ENCODE peak calls at places on chromosome 10, in nine cellular contexts. X is CD8-positive, alpha-beta T cell; Y is upper lobe of left lung; E is BJ; C is fibroblast of the aortic adventitia; J is AG10803; A is astrocyte of the spinal cord; D is MM.1S; H is cardiac fibroblast. O is an unnamed sample.

GRCh38 chr10:129759214-129760002 is 204.7 kb downstream of the EBF3 start:
- DNase-seq in X (no peak), D (no peak), H (no peak), Y (peak), E (no peak), C (no peak), A (no peak), J (no peak), O (no peak)

GRCh38 chr10:13743101-13743693 is 156.4 kb downstream of the PRPF18 start:
- DNase-seq in C (no peak), J (no peak), E (no peak), X (no peak), H (no peak), A (peak), D (peak), Y (no peak), O (no peak)

GRCh38 chr10:101818119-101818957 is at the start of gene OGA:
- DNase-seq in H (peak), D (peak), A (peak), C (peak), J (peak), Y (peak), X (peak), E (peak), O (peak)

GRCh38 chr10:55426138-55426537 is 625.1 kb upstream of the PCDH15 start:
- DNase-seq in H (no peak), A (no peak), D (no peak), C (no peak), X (no peak), E (no peak), J (no peak), Y (peak), O (no peak)

GRCh38 chr10:3136763-3137611 is 35.6 kb downstream of the PITRM1 start:
- DNase-seq in Y (no peak), J (peak), C (peak), E (no peak), D (no peak), X (no peak), H (peak), A (peak), O (peak)

GRCh38 chr10:130615463-130615862 is 479.3 kb downstream of the GLRX3 start:
- DNase-seq in C (no peak), X (no peak), E (no peak), H (no peak), A (no peak), J (no peak), Y (no peak), D (no peak), O (no peak)

GRCh38 chr10:507355-507699 is 182.1 kb downstream of the DIP2C start:
- DNase-seq in E (no peak), A (no peak), Y (no peak), H (no peak), C (no peak), D (no peak), J (no peak), X (no peak), O (no peak)

GRCh38 chr10:26858707-26859034 is 2.1 kb downstream of the ABI1 start:
- DNase-seq in Y (no peak), D (peak), A (no peak), H (peak), E (no peak), J (no peak), X (no peak), C (peak), O (peak)

GRCh38 chr10:121330528-121330927 is 267.7 kb downstream of the FGFR2 start:
- DNase-seq in D (no peak), H (no peak), C (no peak), E (no peak), Y (no peak), J (no peak), X (no peak), A (no peak), O (no peak)
- H3K4me3 ChIP-seq in D (no peak), H (no peak), C (no peak), E (no peak), Y (no peak), J (no peak), X (no peak), A (no peak), O (no peak)

GRCh38 chr10:79433324-79434222 is 11.9 kb downstream of the ZCCHC24 start:
- DNase-seq in E (no peak), C (no peak), Y (no peak), X (no peak), A (no peak), H (no peak), D (no peak), J (no peak), O (no peak)

GRCh38 chr10:79435271-79436065 is 10.0 kb downstream of the ZCCHC24 start:
- DNase-seq in Y (no peak), E (no peak), C (peak), A (no peak), D (no peak), J (peak), X (no peak), H (no peak), O (no peak)

GRCh38 chr10:79436066-79436849 is 9.2 kb downstream of the ZCCHC24 start:
- DNase-seq in J (no peak), Y (no peak), X (no peak), C (no peak), A (no peak), E (no peak), H (no peak), D (no peak), O (no peak)

GRCh38 chr10:79434816-79435215 is 10.6 kb downstream of the ZCCHC24 start:
- DNase-seq in D (no peak), J (peak), E (no peak), C (peak), A (peak), X (no peak), H (peak), Y (no peak), O (peak)

DNA sequence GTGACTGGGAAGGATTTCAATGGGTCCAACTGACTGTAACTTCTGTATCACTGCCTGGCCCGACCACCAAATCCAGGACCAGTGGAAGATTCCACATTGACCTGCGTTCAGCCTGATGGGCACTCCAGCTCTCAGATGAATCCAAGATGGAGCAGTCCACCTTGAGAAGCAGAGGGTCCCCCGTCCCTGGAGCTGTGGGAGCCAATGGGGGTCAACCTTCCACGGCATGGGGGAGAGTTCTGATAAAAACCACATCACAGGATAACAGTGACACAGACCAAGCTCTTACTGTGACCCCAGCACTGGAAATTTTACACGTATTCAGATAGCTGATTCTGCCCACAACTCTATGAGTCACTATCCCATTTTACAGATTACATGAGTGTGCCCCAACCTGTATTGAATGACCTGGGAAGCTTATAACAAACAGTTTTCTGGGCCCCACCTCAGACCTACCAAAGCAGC is 11.2 kb downstream of the ZCCHC24 start:
- DNase-seq in A (peak), D (no peak), Y (no peak), E (no peak), J (peak), X (no peak), C (no peak), H (peak), O (no peak)
- H3K4me3 ChIP-seq in A (no peak), D (no peak), Y (no peak), E (no peak), J (no peak), X (no peak), C (peak), H (no peak), O (peak)

DNA sequence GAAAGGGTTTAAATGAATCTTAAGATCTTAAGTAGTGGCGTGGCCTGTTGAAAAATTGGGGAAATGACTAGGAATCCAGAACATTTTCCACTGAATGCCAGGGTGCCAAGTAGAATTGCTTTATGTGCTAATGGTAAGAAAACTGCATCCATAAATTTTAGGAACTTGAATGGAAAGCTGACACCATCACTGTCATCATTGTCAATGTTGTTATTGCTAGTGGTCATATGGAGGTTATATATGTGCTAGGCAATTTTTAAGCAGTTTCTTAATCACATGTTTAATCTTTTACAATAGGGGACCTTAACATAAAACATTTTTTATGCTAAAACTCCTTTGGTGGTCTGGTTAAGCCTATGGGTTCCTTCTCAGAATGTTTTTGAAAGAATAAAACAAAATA is 13.1 kb downstream of the MARCHF5 start:
- DNase-seq in X (no peak), A (no peak), D (no peak), C (no peak), Y (no peak), H (no peak), E (no peak), J (no peak), O (no peak)
- H3K4me3 ChIP-seq in X (no peak), A (no peak), D (no peak), C (no peak), Y (no peak), H (no peak), E (no peak), J (no peak), O (no peak)

GRCh38 chr10:71712572-71713134 is 6.9 kb downstream of the C10orf105 start:
- DNase-seq in D (no peak), Y (peak), A (no peak), J (no peak), X (no peak), H (no peak), C (no peak), E (no peak), O (no peak)
- H3K4me3 ChIP-seq in D (no peak), Y (no peak), A (no peak), J (no peak), X (peak), H (no peak), C (no peak), E (no peak), O (no peak)

GRCh38 chr10:88974446-88975376 is 15.9 kb upstream of the FAS start:
- DNase-seq in Y (no peak), A (peak), D (peak), J (no peak), C (peak), X (no peak), E (no peak), H (peak), O (peak)
- H3K4me3 ChIP-seq in Y (peak), A (peak), D (peak), J (peak), C (peak), X (peak), E (peak), H (peak), O (peak)

DNA sequence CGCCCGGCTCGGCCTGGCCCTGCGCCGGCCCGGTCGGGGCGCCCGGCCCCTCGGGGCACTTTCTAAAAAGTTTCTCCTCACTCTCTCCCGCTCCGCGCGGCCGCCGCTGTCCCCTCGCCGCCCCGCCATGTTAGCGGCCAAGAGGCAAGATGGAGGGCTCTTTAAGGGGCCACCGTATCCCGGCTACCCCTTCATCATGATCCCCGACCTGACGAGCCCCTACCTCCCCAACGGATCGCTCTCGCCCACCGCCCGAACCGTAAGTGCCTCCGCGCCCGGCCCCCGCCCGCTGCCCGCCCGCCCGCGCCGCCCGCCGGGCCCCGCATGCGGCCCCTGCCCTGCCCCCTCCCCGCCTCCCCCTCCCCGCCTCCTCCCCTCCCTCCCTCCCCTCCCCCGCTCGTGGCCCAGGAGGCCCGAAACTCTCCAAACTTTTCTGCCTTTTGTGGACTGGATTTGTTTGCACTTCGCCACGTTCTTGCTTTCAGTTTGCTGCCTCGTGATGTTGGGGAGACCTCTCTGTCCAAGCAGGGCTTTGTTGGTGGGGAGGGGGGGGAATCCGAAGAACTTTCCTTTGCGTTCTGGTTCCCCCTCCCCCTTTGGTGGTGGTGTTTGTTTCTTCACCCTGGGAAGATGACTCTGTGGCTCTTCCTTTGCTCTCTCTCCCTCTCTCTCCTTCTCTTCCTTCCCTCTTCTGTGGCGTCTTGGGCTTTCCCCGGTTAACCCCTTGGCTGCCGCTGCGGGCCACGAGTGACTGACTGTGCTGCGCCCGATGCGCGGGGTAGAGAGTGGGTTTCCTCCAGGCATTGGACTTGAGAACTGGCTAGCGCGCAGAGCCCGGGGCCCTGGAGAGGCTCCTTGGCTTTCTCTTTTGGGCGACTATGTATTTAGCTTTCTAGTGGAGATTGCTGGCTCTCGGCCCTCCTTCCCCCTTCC is 1.6 kb downstream of the TCF7L2 start:
- DNase-seq in D (peak), H (peak), Y (peak), C (peak), E (no peak), J (peak), A (peak), X (peak), O (peak)
- H3K4me3 ChIP-seq in D (peak), H (peak), Y (peak), C (peak), E (peak), J (peak), A (peak), X (peak), O (peak)

GRCh38 chr10:131850490-131850880 is 50.3 kb upstream of the PPP2R2D start:
- DNase-seq in C (no peak), E (no peak), X (no peak), J (peak), H (peak), Y (no peak), A (no peak), D (no peak), O (no peak)
- H3K4me3 ChIP-seq in C (no peak), E (no peak), X (no peak), J (no peak), H (no peak), Y (no peak), A (no peak), D (no peak), O (no peak)

GRCh38 chr10:73768881-73769280 is 13.0 kb upstream of the CHCHD1 start:
- DNase-seq in Y (no peak), D (no peak), H (no peak), J (no peak), C (no peak), X (peak), E (no peak), A (no peak), O (no peak)
- H3K4me3 ChIP-seq in Y (no peak), D (no peak), H (no peak), J (no peak), C (no peak), X (no peak), E (no peak), A (no peak), O (no peak)